ENCODE peak calls at places on chromosomes 4 and X, in four cellular contexts. R is K562, L is H1, V is HepG2. O is an unnamed sample.

GRCh38 chr4:113837397-113837796 is 75.9 kb upstream of the CAMK2D start:
- DNase-seq in R (no peak), L (no peak), V (no peak), O (no peak)

GRCh38 chr4:173332963-173333657 is 1.0 kb downstream of the HMGB2 start:
- DNase-seq in R (no peak), L (no peak), V (no peak), O (peak; percentile 28)

GRCh38 chrX:9786839-9787635 is 808 bp downstream of the SHROOM2 start:
- DNase-seq in R (no peak), L (no peak), V (no peak), O (peak; percentile 53)

GRCh38 chr4:36332023-36332781 is 50.8 kb downstream of the DTHD1 start:
- DNase-seq in R (no peak), L (no peak), V (no peak), O (no peak)

GRCh38 chr4:15232725-15233597 is 194.9 kb upstream of the C1QTNF7 start:
- DNase-seq in R (no peak), L (no peak), V (peak; percentile 33), O (peak; percentile 14)

GRCh38 chr4:176376032-176376614 is 56.4 kb downstream of the SPCS3 start:
- DNase-seq in R (no peak), L (no peak), V (no peak), O (peak; percentile 22)

GRCh38 chr4:85722806-85723205 is 247.9 kb downstream of the ARHGAP24 start:
- DNase-seq in R (no peak), L (no peak), V (no peak), O (no peak)

GRCh38 chr4:169540774-169541173 is 71.6 kb downstream of the NEK1 start:
- DNase-seq in R (no peak), L (no peak), V (no peak), O (no peak)

GRCh38 chr4:8316251-8316771 is 46.8 kb downstream of the HTRA3 start:
- DNase-seq in R (no peak), L (no peak), V (no peak), O (no peak)

GRCh38 chrX:39199429-39199828 is 398.2 kb downstream of the MID1IP1 start:
- DNase-seq in R (no peak), L (no peak), V (no peak), O (no peak)

GRCh38 chr4:165192956-165193355 is 14.4 kb upstream of the KLHL2 start:
- DNase-seq in R (no peak), L (no peak), V (no peak), O (no peak)

GRCh38 chrX:27446423-27446822 is 16.7 kb downstream of the PPP4R3C start:
- DNase-seq in R (no peak), L (no peak), V (peak; percentile 49), O (no peak)

GRCh38 chrX:19789376-19789775 is 98.0 kb downstream of the SH3KBP1 start:
- DNase-seq in R (no peak), L (no peak), V (no peak), O (no peak)

DNA sequence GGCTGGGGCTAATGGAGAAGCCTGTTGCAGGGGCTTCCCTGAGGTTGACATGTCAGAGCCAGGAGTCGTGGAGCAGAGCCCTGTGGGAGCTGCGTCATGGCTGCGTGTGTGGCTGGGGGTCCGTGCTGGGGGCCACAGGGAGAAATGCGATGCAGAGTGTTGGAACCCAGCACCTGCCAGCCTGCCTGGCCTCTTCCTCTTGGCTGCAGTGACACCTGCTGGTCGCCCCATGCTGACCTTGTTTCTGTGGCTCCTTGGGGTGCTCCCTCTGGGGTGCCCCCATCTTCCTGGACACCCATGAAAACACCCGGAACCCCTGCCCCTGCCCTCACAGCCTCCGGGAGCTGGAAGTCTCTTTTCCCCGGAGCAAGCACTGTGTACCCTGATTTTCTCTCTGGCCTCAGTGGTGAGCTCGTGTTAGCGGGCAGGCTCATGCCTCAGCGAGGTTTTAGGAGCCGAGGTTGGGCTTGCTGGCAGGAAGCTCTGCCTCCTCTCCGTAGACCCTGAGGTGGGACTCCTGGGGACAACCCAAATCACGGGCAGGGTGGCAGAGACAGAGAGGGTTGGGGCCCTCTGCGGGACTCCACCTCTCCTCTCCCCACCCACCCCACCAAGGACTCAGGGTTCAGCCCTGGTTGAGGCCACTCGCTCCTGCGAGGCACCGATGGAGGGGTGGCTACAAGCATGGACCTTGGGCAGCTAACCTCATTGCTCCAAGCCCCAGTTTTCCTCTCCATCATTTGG is 103.8 kb downstream of the SORCS2 start:
- DNase-seq in R (peak; percentile 35), L (peak; percentile 62), V (no peak), O (peak; percentile 15)
- TF ChIP-seq JUND in R (no peak), L (no peak), V (no peak), O (no peak)

GRCh38 chr4:150178161-150178560 is 99.9 kb downstream of the DCLK2 start:
- DNase-seq in R (no peak), L (no peak), V (no peak), O (no peak)
- TF ChIP-seq JUND in R (no peak), L (no peak), V (no peak), O (no peak)

GRCh38 chrX:56803849-56804681 is 75.0 kb downstream of the NBDY start:
- DNase-seq in R (no peak), L (no peak), V (no peak), O (no peak)
- TF ChIP-seq JUND in R (no peak), L (no peak), V (no peak), O (no peak)

GRCh38 chr4:109207060-109207459 is 95.4 kb downstream of the COL25A1 start:
- DNase-seq in R (no peak), L (no peak), V (no peak), O (no peak)
- TF ChIP-seq JUND in R (no peak), L (no peak), V (no peak), O (no peak)

O was measured in T47D.